ENCODE peak calls at places on chromosome 11, in eight cellular contexts. One of them, this sample, is unnamed. For H3K4me1, the result is how much of the 10 kb centered on the place peaks cover.

GRCh38 chr11:93432247-93432646 is 101.7 kb downstream of the DEUP1 start:
- DNase-seq in gastrocnemius medialis: no peak
- DNase-seq in body of pancreas: no peak
- DNase-seq in small intestine: no peak
- DNase-seq in CD8-positive, alpha-beta memory T cell: no peak
- DNase-seq in psoas muscle: no peak
- DNase-seq in pancreas: no peak
- DNase-seq in neuronal stem cell: no peak
- DNase-seq in this sample: no peak

GRCh38 chr11:61761440-61762163 is 9.2 kb downstream of the MYRF start:
- DNase-seq in CD8-positive, alpha-beta memory T cell: no peak
- DNase-seq in pancreas: no peak
- DNase-seq in gastrocnemius medialis: no peak
- DNase-seq in small intestine: no peak
- DNase-seq in neuronal stem cell: no peak
- DNase-seq in psoas muscle: no peak
- DNase-seq in body of pancreas: no peak
- DNase-seq in this sample: no peak

GRCh38 chr11:27806122-27806521 is 105.9 kb upstream of the BDNF start:
- DNase-seq in pancreas: no peak
- DNase-seq in small intestine: no peak
- DNase-seq in neuronal stem cell: no peak
- DNase-seq in gastrocnemius medialis: no peak
- DNase-seq in body of pancreas: no peak
- DNase-seq in CD8-positive, alpha-beta memory T cell: no peak
- DNase-seq in psoas muscle: no peak
- DNase-seq in this sample: no peak

GRCh38 chr11:93133710-93134109 is 64.1 kb downstream of the SLC36A4 start:
- DNase-seq in neuronal stem cell: no peak
- DNase-seq in gastrocnemius medialis: no peak
- DNase-seq in psoas muscle: no peak
- DNase-seq in CD8-positive, alpha-beta memory T cell: no peak
- DNase-seq in pancreas: no peak
- DNase-seq in small intestine: no peak
- DNase-seq in body of pancreas: no peak
- DNase-seq in this sample: no peak

GRCh38 chr11:61613711-61614254 is 32.9 kb upstream of the SYT7 start:
- DNase-seq in neuronal stem cell: no peak
- DNase-seq in small intestine: no peak
- DNase-seq in gastrocnemius medialis: no peak
- DNase-seq in psoas muscle: no peak
- DNase-seq in pancreas: no peak
- DNase-seq in body of pancreas: no peak
- DNase-seq in CD8-positive, alpha-beta memory T cell: no peak
- DNase-seq in this sample: no peak

GRCh38 chr11:119015054-119015611 is 3.0 kb downstream of the RPS25 start:
- DNase-seq in CD8-positive, alpha-beta memory T cell: no peak
- DNase-seq in small intestine: no peak
- DNase-seq in pancreas: no peak
- DNase-seq in neuronal stem cell: no peak
- DNase-seq in gastrocnemius medialis: no peak
- DNase-seq in body of pancreas: no peak
- DNase-seq in psoas muscle: no peak
- DNase-seq in this sample: no peak

GRCh38 chr11:60854847-60855725 is 664 bp downstream of the PTGDR2 start:
- DNase-seq in small intestine: peak
- DNase-seq in gastrocnemius medialis: no peak
- DNase-seq in pancreas: no peak
- DNase-seq in psoas muscle: no peak
- DNase-seq in body of pancreas: no peak
- DNase-seq in CD8-positive, alpha-beta memory T cell: no peak
- DNase-seq in neuronal stem cell: no peak
- DNase-seq in this sample: no peak

GRCh38 chr11:46369458-46370152 is 11.9 kb upstream of the MDK start:
- DNase-seq in neuronal stem cell: no peak
- DNase-seq in CD8-positive, alpha-beta memory T cell: peak
- DNase-seq in small intestine: no peak
- DNase-seq in body of pancreas: peak
- DNase-seq in psoas muscle: no peak
- DNase-seq in pancreas: no peak
- DNase-seq in gastrocnemius medialis: no peak
- DNase-seq in this sample: no peak

GRCh38 chr11:115672999-115673411 is 168.8 kb upstream of the CADM1 start:
- DNase-seq in CD8-positive, alpha-beta memory T cell: no peak
- DNase-seq in small intestine: no peak
- DNase-seq in psoas muscle: peak
- DNase-seq in pancreas: no peak
- DNase-seq in body of pancreas: no peak
- DNase-seq in gastrocnemius medialis: peak
- DNase-seq in neuronal stem cell: no peak
- DNase-seq in this sample: no peak

GRCh38 chr11:15471709-15472404 is 357.1 kb downstream of the INSC start:
- DNase-seq in small intestine: no peak
- DNase-seq in body of pancreas: no peak
- DNase-seq in CD8-positive, alpha-beta memory T cell: no peak
- DNase-seq in neuronal stem cell: no peak
- DNase-seq in pancreas: no peak
- DNase-seq in psoas muscle: no peak
- DNase-seq in gastrocnemius medialis: no peak
- DNase-seq in this sample: no peak

GRCh38 chr11:75450826-75451783 is 18.1 kb upstream of the KLHL35 start:
- DNase-seq in pancreas: no peak
- DNase-seq in neuronal stem cell: no peak
- DNase-seq in body of pancreas: no peak
- DNase-seq in small intestine: no peak
- DNase-seq in gastrocnemius medialis: no peak
- DNase-seq in CD8-positive, alpha-beta memory T cell: no peak
- DNase-seq in psoas muscle: no peak
- DNase-seq in this sample: no peak

GRCh38 chr11:86798988-86799387 is 1.4 kb upstream of the PRSS23 start:
- DNase-seq in gastrocnemius medialis: no peak
- DNase-seq in small intestine: no peak
- DNase-seq in neuronal stem cell: no peak
- DNase-seq in body of pancreas: no peak
- DNase-seq in pancreas: no peak
- DNase-seq in psoas muscle: no peak
- DNase-seq in CD8-positive, alpha-beta memory T cell: no peak
- DNase-seq in this sample: no peak

GRCh38 chr11:3109921-3110706 is 52.9 kb upstream of the CARS1 start:
- DNase-seq in gastrocnemius medialis: peak
- DNase-seq in psoas muscle: peak
- DNase-seq in pancreas: peak
- DNase-seq in body of pancreas: peak
- DNase-seq in CD8-positive, alpha-beta memory T cell: peak
- DNase-seq in small intestine: peak
- DNase-seq in neuronal stem cell: no peak
- DNase-seq in this sample: peak

GRCh38 chr11:44994753-44995152 is 44.1 kb upstream of the TP53I11 start:
- DNase-seq in body of pancreas: no peak
- DNase-seq in small intestine: no peak
- DNase-seq in psoas muscle: no peak
- DNase-seq in neuronal stem cell: no peak
- DNase-seq in CD8-positive, alpha-beta memory T cell: no peak
- DNase-seq in pancreas: no peak
- DNase-seq in gastrocnemius medialis: no peak
- DNase-seq in this sample: no peak

GRCh38 chr11:19789840-19790710 is 77.4 kb downstream of the NAV2 start:
- DNase-seq in CD8-positive, alpha-beta memory T cell: no peak
- DNase-seq in psoas muscle: no peak
- DNase-seq in pancreas: no peak
- DNase-seq in gastrocnemius medialis: no peak
- DNase-seq in neuronal stem cell: no peak
- DNase-seq in small intestine: peak
- DNase-seq in body of pancreas: no peak
- DNase-seq in this sample: no peak

GRCh38 chr11:68661697-68662603 is 22.4 kb upstream of the GAL start:
- DNase-seq in pancreas: no peak
- DNase-seq in gastrocnemius medialis: no peak
- DNase-seq in psoas muscle: no peak
- DNase-seq in small intestine: no peak
- DNase-seq in CD8-positive, alpha-beta memory T cell: no peak
- DNase-seq in body of pancreas: no peak
- DNase-seq in neuronal stem cell: no peak
- DNase-seq in this sample: no peak

GRCh38 chr11:15497366-15497765 is 382.6 kb downstream of the INSC start:
- DNase-seq in pancreas: no peak
- DNase-seq in body of pancreas: no peak
- DNase-seq in small intestine: peak
- DNase-seq in gastrocnemius medialis: no peak
- DNase-seq in psoas muscle: no peak
- DNase-seq in CD8-positive, alpha-beta memory T cell: no peak
- DNase-seq in neuronal stem cell: no peak
- DNase-seq in this sample: no peak

GRCh38 chr11:112227002-112227401 is 774 bp downstream of the PTS start:
- DNase-seq in gastrocnemius medialis: no peak
- DNase-seq in pancreas: no peak
- DNase-seq in body of pancreas: no peak
- DNase-seq in CD8-positive, alpha-beta memory T cell: no peak
- DNase-seq in psoas muscle: no peak
- DNase-seq in neuronal stem cell: no peak
- DNase-seq in small intestine: no peak
- DNase-seq in this sample: no peak

GRCh38 chr11:10502065-10502680 is 38.8 kb downstream of the RNF141 start:
- DNase-seq in gastrocnemius medialis: no peak
- DNase-seq in CD8-positive, alpha-beta memory T cell: no peak
- DNase-seq in neuronal stem cell: no peak
- DNase-seq in body of pancreas: no peak
- DNase-seq in psoas muscle: no peak
- DNase-seq in small intestine: no peak
- DNase-seq in pancreas: no peak
- DNase-seq in this sample: no peak

GRCh38 chr11:121036981-121037380 is 13.1 kb downstream of the TBCEL start:
- DNase-seq in psoas muscle: no peak
- DNase-seq in body of pancreas: no peak
- DNase-seq in gastrocnemius medialis: no peak
- DNase-seq in small intestine: peak
- DNase-seq in pancreas: no peak
- DNase-seq in CD8-positive, alpha-beta memory T cell: no peak
- DNase-seq in neuronal stem cell: no peak
- DNase-seq in this sample: no peak

GRCh38 chr11:58968251-58968711 is 29.0 kb downstream of the GLYATL1 start:
- DNase-seq in psoas muscle: no peak
- DNase-seq in CD8-positive, alpha-beta memory T cell: no peak
- DNase-seq in body of pancreas: peak
- DNase-seq in small intestine: peak
- DNase-seq in neuronal stem cell: no peak
- DNase-seq in pancreas: peak
- DNase-seq in gastrocnemius medialis: no peak
- DNase-seq in this sample: no peak

DNA sequence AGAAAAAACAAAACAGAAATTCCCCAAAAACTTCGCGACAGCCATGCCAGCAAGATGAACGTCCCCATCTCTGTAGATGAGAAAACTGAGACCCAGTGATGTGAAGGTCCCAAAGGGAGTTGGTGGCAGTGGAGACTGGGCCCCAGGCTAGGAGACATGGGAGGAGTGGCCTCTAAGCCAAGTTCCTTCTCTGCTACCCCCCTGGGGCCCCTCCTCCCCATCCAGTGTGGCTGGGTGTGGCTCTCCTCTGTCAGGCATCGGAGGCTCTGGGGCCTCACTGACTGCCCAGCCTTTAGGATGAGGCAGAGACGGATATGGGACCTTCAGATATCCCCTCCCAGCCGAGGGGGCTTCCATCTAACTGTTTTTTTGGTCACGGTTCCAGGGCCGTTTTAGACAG is 9.8 kb downstream of the RELT start:
- DNase-seq in CD8-positive, alpha-beta memory T cell: no peak
- DNase-seq in body of pancreas: no peak
- DNase-seq in neuronal stem cell: no peak
- DNase-seq in psoas muscle: no peak
- DNase-seq in pancreas: no peak
- DNase-seq in gastrocnemius medialis: no peak
- DNase-seq in small intestine: no peak
- DNase-seq in this sample: no peak
- H3K4me1 ChIP-seq in CD8-positive, alpha-beta memory T cell: under half
- H3K4me1 ChIP-seq in body of pancreas: under half
- H3K4me1 ChIP-seq in neuronal stem cell: under half
- H3K4me1 ChIP-seq in psoas muscle: half or more
- H3K4me1 ChIP-seq in pancreas: under half
- H3K4me1 ChIP-seq in gastrocnemius medialis: half or more
- H3K4me1 ChIP-seq in small intestine: under half
- H3K4me1 ChIP-seq in this sample: under half

DNA sequence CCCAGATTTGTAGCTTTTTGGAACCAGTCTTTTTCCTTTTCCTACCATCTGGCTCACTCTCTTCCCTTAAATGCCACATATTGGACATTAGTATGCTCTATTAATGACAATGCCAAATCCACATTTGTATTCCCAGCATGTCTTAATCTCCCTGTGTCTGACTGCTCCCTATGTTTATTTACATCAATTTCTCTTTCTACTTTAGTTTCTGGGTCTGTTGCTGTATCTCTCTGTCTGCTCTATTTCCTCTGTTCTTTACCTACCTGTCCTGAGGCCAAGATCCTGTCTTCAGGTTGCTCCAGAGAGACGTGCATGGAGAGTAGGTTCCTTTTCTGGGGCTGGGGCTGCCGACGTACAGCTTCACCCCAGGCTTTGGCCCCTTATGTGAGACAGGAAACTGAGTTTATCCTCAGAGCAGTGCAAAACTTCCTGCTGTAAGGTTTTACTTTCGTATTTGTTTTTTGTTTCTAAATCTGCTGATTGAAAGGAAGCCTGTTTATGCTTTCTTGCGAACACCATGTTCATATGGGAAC is 25.6 kb downstream of the OR2AG2 start:
- DNase-seq in CD8-positive, alpha-beta memory T cell: peak
- DNase-seq in psoas muscle: no peak
- DNase-seq in small intestine: peak
- DNase-seq in pancreas: no peak
- DNase-seq in neuronal stem cell: no peak
- DNase-seq in body of pancreas: no peak
- DNase-seq in gastrocnemius medialis: no peak
- DNase-seq in this sample: no peak
- H3K4me3 ChIP-seq in CD8-positive, alpha-beta memory T cell: peak
- H3K4me3 ChIP-seq in psoas muscle: peak
- H3K4me3 ChIP-seq in small intestine: peak
- H3K4me3 ChIP-seq in pancreas: no peak
- H3K4me3 ChIP-seq in neuronal stem cell: no peak
- H3K4me3 ChIP-seq in body of pancreas: no peak
- H3K4me3 ChIP-seq in gastrocnemius medialis: peak
- H3K4me3 ChIP-seq in this sample: peak

DNA sequence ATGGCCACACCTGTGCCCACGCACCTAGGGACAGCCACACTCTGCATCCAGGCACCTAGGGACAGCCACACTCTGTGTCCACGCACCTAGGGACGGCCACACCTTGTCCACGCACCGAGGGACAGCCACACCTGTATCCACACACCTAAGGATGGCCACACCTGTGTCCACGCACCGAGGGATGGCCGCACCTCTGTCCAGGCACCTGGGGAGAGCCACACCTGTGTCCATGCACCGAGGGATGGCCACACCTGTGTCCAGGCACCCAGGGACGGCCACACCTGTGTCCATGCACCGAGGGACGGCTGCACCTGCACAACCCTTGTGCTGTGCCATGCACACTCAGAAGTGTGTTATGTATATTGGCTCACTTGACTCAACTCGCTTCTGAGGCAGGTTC is 10.8 kb downstream of the OVOL1 start:
- DNase-seq in body of pancreas: no peak
- DNase-seq in CD8-positive, alpha-beta memory T cell: no peak
- DNase-seq in pancreas: no peak
- DNase-seq in neuronal stem cell: no peak
- DNase-seq in psoas muscle: no peak
- DNase-seq in gastrocnemius medialis: no peak
- DNase-seq in small intestine: no peak
- DNase-seq in this sample: no peak
- H3K27ac ChIP-seq in body of pancreas: no peak
- H3K27ac ChIP-seq in CD8-positive, alpha-beta memory T cell: no peak
- H3K27ac ChIP-seq in pancreas: no peak
- H3K27ac ChIP-seq in neuronal stem cell: no peak
- H3K27ac ChIP-seq in psoas muscle: no peak
- H3K27ac ChIP-seq in gastrocnemius medialis: no peak
- H3K27ac ChIP-seq in small intestine: no peak
- H3K27ac ChIP-seq in this sample: no peak

GRCh38 chr11:123481647-123482046 is 51.6 kb downstream of the GRAMD1B start:
- DNase-seq in psoas muscle: no peak
- DNase-seq in body of pancreas: no peak
- DNase-seq in gastrocnemius medialis: no peak
- DNase-seq in neuronal stem cell: no peak
- DNase-seq in small intestine: no peak
- DNase-seq in CD8-positive, alpha-beta memory T cell: no peak
- DNase-seq in pancreas: no peak
- DNase-seq in this sample: no peak
- H3K4me1 ChIP-seq in psoas muscle: under half
- H3K4me1 ChIP-seq in body of pancreas: under half
- H3K4me1 ChIP-seq in gastrocnemius medialis: under half
- H3K4me1 ChIP-seq in neuronal stem cell: under half
- H3K4me1 ChIP-seq in small intestine: under half
- H3K4me1 ChIP-seq in CD8-positive, alpha-beta memory T cell: under half
- H3K4me1 ChIP-seq in pancreas: under half
- H3K4me1 ChIP-seq in this sample: under half